ENCODE peak calls at places on chromosomes 4 and X, in six cellular contexts. W is GF-D8; F is ecto neural progenitor cell; S is skeletal muscle cell; X is RWPE1; P is activated naive CD4-positive, alpha-beta T cell treated with anti-CD3 and anti-CD28 coated beads, Interleukin-2, amount 50 U/mL, for 72 hours. E is an unnamed sample.

GRCh38 chr4:184939978-184940377 is 78.3 kb upstream of the HELT start:
- DNase-seq in W (no peak), F (no peak), S (no peak), X (no peak), P (no peak), E (no peak)

GRCh38 chr4:106670911-106671310 is 302.3 kb upstream of the GIMD1 start:
- DNase-seq in W (no peak), F (no peak), S (no peak), X (no peak), P (no peak), E (no peak)

GRCh38 chr4:187618701-187619278 is 376.8 kb upstream of the ZFP42 start:
- DNase-seq in W (no peak), F (no peak), S (no peak), X (peak), P (no peak), E (peak)

GRCh38 chr4:19936471-19936870 is 315.2 kb upstream of the SLIT2 start:
- DNase-seq in W (no peak), F (no peak), S (peak), X (no peak), P (no peak), E (no peak)

GRCh38 chr4:40686081-40686913 is 56.6 kb upstream of the RBM47 start:
- DNase-seq in W (no peak), F (no peak), S (no peak), X (no peak), P (no peak), E (no peak)

GRCh38 chr4:83013931-83014330 is 3.3 kb upstream of the LIN54 start:
- DNase-seq in W (no peak), F (no peak), S (no peak), X (no peak), P (no peak), E (no peak)

GRCh38 chr4:120731561-120731960 is 191.0 kb downstream of the PRDM5 start:
- DNase-seq in W (no peak), F (no peak), S (no peak), X (no peak), P (no peak), E (no peak)

GRCh38 chr4:53997901-53998300 is 66.5 kb downstream of the CHIC2 start:
- DNase-seq in W (no peak), F (no peak), S (no peak), X (no peak), P (no peak), E (no peak)

GRCh38 chrX:42143866-42144592 is 220.7 kb upstream of the CASK start:
- DNase-seq in W (no peak), F (no peak), S (no peak), X (no peak), P (no peak), E (peak)

GRCh38 chrX:123959281-123960063 is 2.0 kb upstream of the STAG2 start:
- DNase-seq in W (no peak), F (peak), S (no peak), X (peak), P (no peak), E (peak)

GRCh38 chrX:49073641-49074575 is at the start of gene PRAF2:
- DNase-seq in W (peak), F (peak), S (peak), X (peak), P (peak), E (no peak)

GRCh38 chr4:174669278-174669677 is 147.0 kb upstream of the HPGD start:
- DNase-seq in W (no peak), F (no peak), S (peak), X (peak), P (no peak), E (peak)

GRCh38 chrX:39418936-39419659 is 617.8 kb downstream of the MID1IP1 start:
- DNase-seq in W (no peak), F (no peak), S (no peak), X (no peak), P (no peak), E (no peak)

GRCh38 chr4:105059337-105059736 is 87.3 kb upstream of the TET2 start:
- DNase-seq in W (no peak), F (no peak), S (no peak), X (no peak), P (no peak), E (peak)

GRCh38 chr4:47145630-47146029 is 114.3 kb downstream of the GABRB1 start:
- DNase-seq in W (no peak), F (no peak), S (peak), X (peak), P (no peak), E (no peak)

GRCh38 chr4:47550899-47551548 is 65.9 kb downstream of the ATP10D start:
- DNase-seq in W (no peak), F (no peak), S (no peak), X (no peak), P (no peak), E (no peak)

GRCh38 chr4:88583643-88584470 is 8.4 kb upstream of the HERC3 start:
- DNase-seq in W (no peak), F (no peak), S (no peak), X (no peak), P (no peak), E (no peak)

GRCh38 chr4:99166544-99166943 is 22.4 kb upstream of the ADH4 start:
- DNase-seq in W (no peak), F (no peak), S (no peak), X (no peak), P (no peak), E (no peak)

GRCh38 chr4:11367371-11367770 is 61.3 kb downstream of the HS3ST1 start:
- DNase-seq in W (no peak), F (no peak), S (no peak), X (no peak), P (no peak), E (peak)

GRCh38 chr4:33340168-33340567 is 2620.0 kb downstream of the PCDH7 start:
- DNase-seq in W (no peak), F (no peak), S (no peak), X (no peak), P (no peak), E (peak)

GRCh38 chr4:76011700-76012387 is 4.5 kb upstream of the CXCL9 start:
- DNase-seq in W (no peak), F (no peak), S (peak), X (peak), P (no peak), E (peak)

GRCh38 chr4:151489462-151490203 is 80.7 kb downstream of the FHIP1A start:
- DNase-seq in W (no peak), F (peak), S (no peak), X (no peak), P (no peak), E (no peak)

GRCh38 chr4:165360041-165360782 is 18.6 kb upstream of the CPE start:
- DNase-seq in W (no peak), F (no peak), S (peak), X (no peak), P (no peak), E (no peak)

GRCh38 chrX:63746278-63746677 is 38.7 kb downstream of the ARHGEF9 start:
- DNase-seq in W (no peak), F (no peak), S (no peak), X (no peak), P (no peak), E (no peak)

GRCh38 chr4:5409980-5410618 is 298.3 kb downstream of the EVC2 start:
- DNase-seq in W (no peak), F (no peak), S (no peak), X (no peak), P (no peak), E (no peak)

GRCh38 chr4:140123666-140124377 is 30.2 kb downstream of the MAML3 start:
- DNase-seq in W (no peak), F (no peak), S (no peak), X (no peak), P (no peak), E (no peak)

GRCh38 chrX:69066966-69067525 is 98.2 kb downstream of the PJA1 start:
- DNase-seq in W (no peak), F (no peak), S (no peak), X (no peak), P (no peak), E (no peak)

GRCh38 chr4:125703443-125703842 is 388.7 kb downstream of the FAT4 start:
- DNase-seq in W (no peak), F (no peak), S (peak), X (no peak), P (no peak), E (peak)

GRCh38 chrX:130575831-130576404 is 174.1 kb downstream of the RBMX2 start:
- DNase-seq in W (no peak), F (no peak), S (peak), X (peak), P (no peak), E (peak)

GRCh38 chrX:131789664-131790063 is 233.4 kb upstream of the STK26 start:
- DNase-seq in W (no peak), F (no peak), S (no peak), X (no peak), P (no peak), E (no peak)

GRCh38 chr4:10697071-10697470 is 12.5 kb upstream of the CLNK start:
- DNase-seq in W (no peak), F (no peak), S (no peak), X (no peak), P (no peak), E (no peak)

GRCh38 chr4:30728291-30728690 is 8.1 kb downstream of the PCDH7 start:
- DNase-seq in W (no peak), F (no peak), S (no peak), X (no peak), P (no peak), E (no peak)

GRCh38 chrX:26414534-26414933 is 198.6 kb downstream of the MAGEB5 start:
- DNase-seq in W (no peak), F (no peak), S (no peak), X (no peak), P (no peak), E (no peak)

GRCh38 chrX:119654112-119654531 is 38.8 kb downstream of the SEPTIN6 start:
- DNase-seq in W (no peak), F (peak), S (peak), X (no peak), P (no peak), E (no peak)

GRCh38 chr4:7394184-7394575 is 40.5 kb downstream of the PSAPL1 start:
- DNase-seq in W (no peak), F (no peak), S (no peak), X (no peak), P (no peak), E (no peak)

GRCh38 chr4:52995341-52996030 is 133.4 kb downstream of the RASL11B start:
- DNase-seq in W (no peak), F (no peak), S (no peak), X (no peak), P (no peak), E (no peak)

GRCh38 chrX:9466711-9467110 is 1.9 kb downstream of the TBL1X start:
- DNase-seq in W (no peak), F (no peak), S (no peak), X (no peak), P (no peak), E (peak)

GRCh38 chr4:79575709-79576479 is 167.9 kb upstream of the GK2 start:
- DNase-seq in W (no peak), F (no peak), S (no peak), X (no peak), P (no peak), E (no peak)

GRCh38 chrX:6021316-6022091 is 207.2 kb downstream of the NLGN4X start:
- DNase-seq in W (peak), F (no peak), S (no peak), X (no peak), P (no peak), E (peak)

GRCh38 chr4:128031756-128032384 is 29.2 kb upstream of the LARP1B start:
- DNase-seq in W (no peak), F (no peak), S (no peak), X (no peak), P (no peak), E (no peak)